ENCODE peak calls at places on chromosomes 1 and 21, in seven cellular contexts. S, N, I, K, V, T and J are unnamed samples.

GRCh38 chr21:41360072-41360821 is 1.6 kb upstream of the MX2 start:
- DNase-seq in K (no peak), V (no peak), I (no peak), S (no peak), T (no peak), N (no peak), J (no peak)

GRCh38 chr1:236685917-236686814 is at the start of gene ACTN2:
- DNase-seq in K (no peak), T (peak), S (peak), V (no peak), N (peak), I (peak), J (no peak)

GRCh38 chr1:43239484-43239883 is 30.3 kb upstream of the TMEM125 start:
- DNase-seq in I (peak), K (no peak), T (no peak), S (no peak), V (peak), N (no peak), J (no peak)

GRCh38 chr1:204258213-204259115 is 44.7 kb upstream of the GOLT1A start:
- DNase-seq in I (peak), S (peak), K (peak), T (no peak), N (peak), V (no peak), J (peak)

GRCh38 chr21:32520885-32521735 is 64.2 kb downstream of the TCP10L start:
- DNase-seq in I (peak), S (peak), V (no peak), N (peak), K (no peak), T (peak), J (peak)

GRCh38 chr1:163174524-163175437 is 27.9 kb downstream of the RGS5 start:
- DNase-seq in T (no peak), S (peak), V (peak), N (peak), I (peak), K (no peak), J (peak)

GRCh38 chr1:162019006-162019405 is 4.7 kb downstream of the OLFML2B start:
- DNase-seq in S (no peak), N (no peak), V (no peak), T (no peak), K (no peak), I (no peak), J (peak)

GRCh38 chr21:46110499-46111192 is 12.7 kb downstream of the COL6A2 start:
- DNase-seq in K (no peak), S (peak), I (no peak), V (no peak), T (no peak), N (peak), J (no peak)

GRCh38 chr1:67850611-67851075 is 17.4 kb upstream of the GNG12 start:
- DNase-seq in T (no peak), S (peak), V (no peak), K (peak), I (no peak), N (peak), J (peak)

GRCh38 chr1:196387766-196388165 is 220.5 kb downstream of the KCNT2 start:
- DNase-seq in K (no peak), V (no peak), T (no peak), I (no peak), S (no peak), N (no peak), J (no peak)

GRCh38 chr1:2584822-2585317 is 1.7 kb upstream of the PRXL2B start:
- DNase-seq in N (no peak), V (no peak), I (no peak), K (no peak), S (no peak), T (no peak), J (no peak)

GRCh38 chr1:201634261-201634660 is 95.3 kb downstream of the NAV1 start:
- DNase-seq in S (no peak), N (no peak), V (no peak), T (no peak), I (no peak), K (no peak), J (no peak)

DNA sequence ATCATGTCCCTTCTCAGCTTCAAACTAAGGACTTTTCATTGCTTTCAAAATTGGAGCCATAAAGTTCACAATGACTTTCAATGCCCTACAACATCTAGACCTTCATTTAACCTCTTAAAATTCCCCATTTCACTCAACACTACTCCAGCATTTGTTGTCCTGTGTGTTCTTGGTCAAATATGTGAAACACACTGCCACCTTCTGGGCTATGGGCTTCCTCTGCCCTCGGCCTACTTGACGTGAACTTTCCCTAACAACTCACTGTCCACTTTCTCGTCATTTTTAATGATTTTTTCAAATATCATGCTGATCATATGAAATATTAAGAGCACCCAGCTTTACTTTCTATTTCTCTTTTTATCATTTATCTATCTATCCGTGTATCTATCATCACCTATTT is 2018.4 kb downstream of the NCAM2 start:
- DNase-seq in V (no peak), K (peak), N (no peak), S (no peak), I (peak), T (no peak), J (no peak)
- TF ChIP-seq CTCF in V (no peak), K (peak), N (no peak), S (no peak), I (peak), T (no peak), J (no peak)

DNA sequence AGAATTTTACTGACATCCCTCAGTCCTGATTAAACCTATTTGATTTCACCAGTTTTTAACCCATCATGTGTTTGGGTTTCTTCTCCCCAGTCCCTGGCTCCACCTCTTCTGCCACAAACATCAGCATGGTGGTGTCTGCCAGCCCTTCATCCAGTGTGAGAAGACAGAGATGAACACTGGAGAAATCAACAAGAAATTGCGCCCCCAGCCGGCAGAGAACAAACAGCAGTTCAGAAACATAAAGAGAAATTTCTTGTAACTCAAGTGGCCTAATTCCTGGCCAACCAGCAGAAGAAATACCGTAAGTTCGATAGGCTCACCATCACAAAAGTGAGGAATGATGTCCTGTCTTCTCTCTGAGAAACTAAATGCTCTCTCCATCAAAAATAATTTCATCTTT is 18.3 kb downstream of the S100A11 start:
- DNase-seq in I (peak), K (no peak), T (no peak), N (no peak), V (no peak), S (no peak), J (no peak)
- TF ChIP-seq CTCF in I (peak), K (peak), T (no peak), N (no peak), V (peak), S (no peak), J (peak)

GRCh38 chr1:116852910-116853309 is 56.8 kb upstream of the PTGFRN start:
- DNase-seq in T (no peak), V (no peak), I (no peak), K (no peak), N (no peak), S (no peak), J (no peak)

GRCh38 chr1:116853680-116854191 is 56.0 kb upstream of the PTGFRN start:
- DNase-seq in K (peak), N (no peak), I (peak), T (no peak), V (no peak), S (no peak), J (peak)

GRCh38 chr1:116855220-116855619 is 54.5 kb upstream of the PTGFRN start:
- DNase-seq in T (no peak), S (peak), K (no peak), V (no peak), I (no peak), N (peak), J (peak)

GRCh38 chr1:116855788-116856187 is 53.9 kb upstream of the PTGFRN start:
- DNase-seq in K (no peak), S (no peak), I (no peak), N (no peak), V (no peak), T (no peak), J (peak)

DNA sequence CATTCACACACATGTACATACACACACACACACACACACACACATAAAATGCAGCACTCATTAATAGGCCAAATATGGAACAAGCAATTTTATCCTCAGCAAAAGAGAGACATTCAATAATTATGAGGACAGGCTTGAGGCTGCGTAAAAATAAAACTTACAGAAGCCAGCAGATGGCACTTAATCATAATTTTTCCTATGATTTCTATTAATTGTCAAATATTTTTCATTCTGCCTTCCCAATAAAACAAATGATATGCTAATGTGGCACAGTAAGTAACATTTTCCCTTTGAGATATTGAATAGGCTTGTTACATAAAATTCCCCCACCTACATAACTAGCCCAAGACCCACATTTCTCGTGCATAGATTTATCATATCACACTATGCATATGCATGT is 55.4 kb upstream of the PTGFRN start:
- DNase-seq in V (no peak), K (no peak), N (no peak), T (no peak), I (no peak), S (no peak), J (no peak)
- TF ChIP-seq CTCF in V (no peak), K (peak), N (no peak), T (no peak), I (no peak), S (peak), J (no peak)

GRCh38 chr1:199550384-199551067 is 477.0 kb upstream of the NR5A2 start:
- DNase-seq in K (no peak), N (no peak), T (no peak), I (peak), V (no peak), S (no peak), J (peak)
- TF ChIP-seq CTCF in K (peak), N (no peak), T (no peak), I (peak), V (no peak), S (no peak), J (peak)

GRCh38 chr1:109689844-109690405 is 2.3 kb downstream of the GSTM1 start:
- DNase-seq in N (peak), I (no peak), K (no peak), V (no peak), S (no peak), T (no peak), J (no peak)

GRCh38 chr1:109691762-109692161 is 4.1 kb downstream of the GSTM1 start:
- DNase-seq in T (no peak), N (peak), V (no peak), S (peak), K (no peak), I (no peak), J (no peak)

GRCh38 chr1:109687641-109688499 is at the start of gene GSTM1:
- DNase-seq in T (peak), K (no peak), S (peak), I (no peak), V (no peak), N (peak), J (peak)
- TF ChIP-seq CTCF in T (no peak), K (no peak), S (peak), I (no peak), V (no peak), N (no peak), J (peak)

DNA sequence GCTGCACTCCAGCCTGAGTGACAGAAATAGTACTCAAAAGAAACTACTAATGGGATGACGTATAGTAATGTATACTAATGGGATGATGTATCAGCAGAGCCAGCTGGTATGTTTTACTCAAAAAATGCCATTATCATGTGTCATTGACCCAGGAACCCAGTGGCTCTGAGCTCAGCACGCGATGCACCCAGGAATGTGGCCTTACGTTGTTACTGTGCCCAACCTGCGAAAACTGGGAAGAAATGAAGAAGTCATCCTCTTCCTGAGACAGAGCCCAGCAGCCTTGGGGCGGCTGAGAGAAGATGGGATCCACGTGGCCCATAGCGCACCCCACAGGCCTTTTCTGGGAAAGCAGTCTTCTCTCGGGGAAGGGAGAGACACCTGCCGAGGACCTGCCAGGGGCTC is 8.8 kb downstream of the UBE2J2 start:
- DNase-seq in V (no peak), N (no peak), T (no peak), I (no peak), S (no peak), K (peak), J (peak)
- TF ChIP-seq CTCF in V (peak), N (peak), T (peak), I (peak), S (no peak), K (no peak), J (peak)

GRCh38 chr1:65717815-65718454 is 74.8 kb upstream of the PDE4B start:
- DNase-seq in K (no peak), I (peak), V (no peak), N (no peak), T (no peak), S (no peak), J (peak)
- TF ChIP-seq CTCF in K (no peak), I (no peak), V (peak), N (no peak), T (no peak), S (no peak), J (peak)

GRCh38 chr1:23567629-23567995 is 8.3 kb upstream of the ID3 start:
- DNase-seq in V (no peak), K (no peak), T (no peak), N (no peak), I (no peak), S (no peak), J (no peak)

GRCh38 chr1:23567996-23568607 is 8.8 kb upstream of the ID3 start:
- DNase-seq in V (no peak), I (no peak), K (no peak), S (peak), T (no peak), N (no peak), J (no peak)

GRCh38 chr1:23563755-23564374 is 4.6 kb upstream of the ID3 start:
- DNase-seq in I (no peak), V (no peak), K (no peak), N (no peak), S (no peak), T (no peak), J (no peak)

GRCh38 chr1:23568608-23569383 is 9.5 kb upstream of the ID3 start:
- DNase-seq in S (no peak), K (no peak), T (no peak), N (no peak), V (no peak), I (no peak), J (no peak)

DNA sequence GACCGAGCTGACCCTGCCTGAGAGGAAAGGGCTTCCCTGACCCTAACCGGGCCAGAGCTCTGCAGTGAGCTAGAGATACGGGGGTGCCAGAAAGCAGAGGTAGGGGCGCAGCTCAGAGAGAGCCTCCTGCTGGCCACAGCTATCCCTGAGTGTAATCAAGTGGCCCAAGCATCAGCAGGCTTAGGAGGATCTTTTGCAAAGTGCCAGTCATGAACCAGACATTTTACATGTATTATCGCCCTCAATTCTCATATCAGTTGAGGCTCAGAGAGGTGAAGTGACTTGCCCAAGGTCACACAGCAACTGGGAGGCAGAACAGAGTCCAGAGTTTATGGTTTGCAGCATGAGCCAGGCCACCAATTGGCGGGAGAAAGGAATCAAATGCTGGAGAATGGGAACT is 7.0 kb upstream of the ID3 start:
- DNase-seq in I (no peak), S (no peak), T (no peak), N (no peak), K (no peak), V (no peak), J (no peak)
- TF ChIP-seq CTCF in I (peak), S (no peak), T (no peak), N (no peak), K (peak), V (no peak), J (peak)

GRCh38 chr1:10980094-10980577 is 32.3 kb upstream of the TARDBP start:
- DNase-seq in V (no peak), K (no peak), N (peak), T (no peak), I (no peak), S (peak), J (peak)
- TF ChIP-seq CTCF in V (no peak), K (no peak), N (peak), T (no peak), I (no peak), S (peak), J (peak)